ENCODE peak calls at places on chromosomes 12 and 14, in nine cellular contexts. U is epithelial cell of esophagus, X is fibroblast of villous mesenchyme, I is glutamatergic neuron, Q is Calu3, T is AG10803, F is brain microvascular endothelial cell, A is HepG2, Y is left ventricle myocardium inferior. S is an unnamed sample.
A peak's percentile ranks its signal among the peaks of the same experiment; 100 is the strongest.

GRCh38 chr14:84894254-84894653 is 635.7 kb upstream of the FLRT2 start:
- DNase-seq in Q (no peak), A (no peak), I (no peak), T (no peak), Y (no peak), X (no peak), U (no peak), F (no peak), S (no peak)

GRCh38 chr14:38883127-38883526 is 219.9 kb downstream of the SEC23A start:
- DNase-seq in X (no peak), U (no peak), F (no peak), Q (no peak), I (no peak), T (no peak), A (peak; percentile 82), Y (no peak), S (no peak)

GRCh38 chr14:70498191-70498590 is 36.6 kb downstream of the ADAM20 start:
- DNase-seq in I (no peak), A (no peak), T (no peak), X (no peak), U (no peak), Y (no peak), F (no peak), Q (no peak), S (no peak)

GRCh38 chr12:100576311-100577036 is 3.0 kb downstream of the GAS2L3 start:
- DNase-seq in I (no peak), U (peak; percentile 85), X (peak; percentile 95), T (peak; percentile 75), F (peak; percentile 78), Y (no peak), A (no peak), Q (peak; percentile 23), S (no peak)

GRCh38 chr12:124938066-124938465 is 23.6 kb upstream of the UBC start:
- DNase-seq in F (no peak), I (no peak), X (no peak), U (no peak), A (no peak), Q (no peak), Y (no peak), T (no peak), S (no peak)

GRCh38 chr12:67453181-67453580 is 184.0 kb downstream of the CAND1 start:
- DNase-seq in I (no peak), A (no peak), Y (no peak), T (no peak), X (no peak), Q (no peak), F (no peak), U (no peak), S (no peak)

GRCh38 chr12:54300732-54301427 is at the start of gene NFE2:
- DNase-seq in X (peak; percentile 67), Q (peak; percentile 77), U (peak; percentile 85), Y (peak; percentile 37), T (peak; percentile 62), A (peak; percentile 58), I (peak; percentile 80), F (peak; percentile 60), S (peak; percentile 89)

GRCh38 chr12:6273931-6274687 is 36.4 kb upstream of the PLEKHG6 start:
- DNase-seq in I (no peak), A (no peak), Q (no peak), F (no peak), Y (no peak), U (no peak), X (no peak), T (no peak), S (no peak)

GRCh38 chr14:20688167-20688839 is at the start of gene ANG:
- DNase-seq in X (no peak), I (no peak), T (no peak), U (no peak), F (no peak), Q (no peak), A (peak; percentile 58), Y (no peak), S (no peak)

GRCh38 chr14:100868621-100869370 is 34.7 kb downstream of the RTL1 start:
- DNase-seq in X (no peak), A (no peak), U (no peak), T (no peak), Y (peak; percentile 8), F (no peak), Q (no peak), I (peak; percentile 11), S (no peak)

GRCh38 chr12:79531547-79531946 is 159.2 kb downstream of the PAWR start:
- DNase-seq in X (peak; percentile 30), Q (no peak), A (peak; percentile 46), F (peak; percentile 72), I (no peak), T (no peak), U (no peak), Y (no peak), S (no peak)

GRCh38 chr12:124704619-124705018 is 137.2 kb upstream of the NCOR2 start:
- DNase-seq in I (no peak), A (no peak), X (no peak), Q (no peak), F (no peak), U (no peak), T (no peak), Y (no peak), S (no peak)

GRCh38 chr12:12172106-12172511 is 94.7 kb downstream of the LRP6 start:
- DNase-seq in Q (peak; percentile 6), F (peak; percentile 5), A (no peak), X (peak; percentile 69), U (peak; percentile 83), T (peak; percentile 80), Y (no peak), I (no peak), S (no peak)

DNA sequence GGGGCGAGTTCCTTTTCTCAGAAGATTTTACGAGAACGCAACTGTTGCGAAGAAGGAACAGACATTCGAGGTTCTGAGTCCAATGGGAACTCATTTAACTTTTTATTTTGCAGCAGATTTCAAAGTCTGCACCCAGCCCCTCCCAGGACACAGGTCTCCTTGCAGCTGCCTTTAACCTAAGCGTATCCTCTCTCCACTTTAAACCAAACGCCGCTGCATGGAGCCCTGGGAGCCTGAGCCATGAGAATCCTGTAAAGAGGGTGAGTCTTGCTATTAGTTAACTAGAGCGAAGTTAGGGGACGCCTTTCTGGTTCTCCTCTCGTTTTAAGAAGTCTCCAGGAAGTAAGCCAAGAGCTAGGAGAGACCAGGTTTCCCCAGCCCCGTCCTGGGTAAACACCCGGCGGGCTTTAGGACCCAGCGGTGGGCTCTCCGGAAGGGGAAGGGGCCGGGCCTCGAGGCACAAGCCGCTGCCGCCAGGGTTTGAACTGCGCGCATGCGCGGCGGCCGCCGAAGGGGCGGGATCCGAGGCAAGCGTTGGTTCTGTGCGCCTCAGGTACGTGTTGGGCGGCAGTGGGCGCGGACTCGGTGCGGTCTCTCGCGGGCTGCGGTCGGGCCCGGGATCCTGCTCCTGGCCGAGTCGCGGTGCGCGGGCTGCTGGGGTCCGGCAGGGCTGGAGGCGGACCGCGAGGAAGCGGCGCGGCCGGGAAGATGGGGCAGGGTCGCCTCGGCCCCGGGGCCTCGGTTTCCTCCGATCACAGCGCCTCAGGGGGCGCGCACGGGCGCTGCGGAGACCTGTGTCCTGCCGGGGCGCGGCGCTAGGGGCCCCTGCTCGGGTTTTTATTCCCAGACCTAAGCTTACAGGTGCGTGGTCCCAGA is at the start of gene TDP1:
- DNase-seq in I (peak; percentile 99), X (peak; percentile 96), Q (peak; percentile 97), U (peak; percentile 98), T (peak; percentile 92), A (peak; percentile 91), Y (peak; percentile 96), F (peak; percentile 92), S (peak; percentile 98)
- TF ChIP-seq CTCF in I (no peak), X (no peak), Q (peak; percentile 28), U (no peak), T (no peak), A (peak; percentile 42), Y (peak; percentile 18), F (no peak), S (no peak)

DNA sequence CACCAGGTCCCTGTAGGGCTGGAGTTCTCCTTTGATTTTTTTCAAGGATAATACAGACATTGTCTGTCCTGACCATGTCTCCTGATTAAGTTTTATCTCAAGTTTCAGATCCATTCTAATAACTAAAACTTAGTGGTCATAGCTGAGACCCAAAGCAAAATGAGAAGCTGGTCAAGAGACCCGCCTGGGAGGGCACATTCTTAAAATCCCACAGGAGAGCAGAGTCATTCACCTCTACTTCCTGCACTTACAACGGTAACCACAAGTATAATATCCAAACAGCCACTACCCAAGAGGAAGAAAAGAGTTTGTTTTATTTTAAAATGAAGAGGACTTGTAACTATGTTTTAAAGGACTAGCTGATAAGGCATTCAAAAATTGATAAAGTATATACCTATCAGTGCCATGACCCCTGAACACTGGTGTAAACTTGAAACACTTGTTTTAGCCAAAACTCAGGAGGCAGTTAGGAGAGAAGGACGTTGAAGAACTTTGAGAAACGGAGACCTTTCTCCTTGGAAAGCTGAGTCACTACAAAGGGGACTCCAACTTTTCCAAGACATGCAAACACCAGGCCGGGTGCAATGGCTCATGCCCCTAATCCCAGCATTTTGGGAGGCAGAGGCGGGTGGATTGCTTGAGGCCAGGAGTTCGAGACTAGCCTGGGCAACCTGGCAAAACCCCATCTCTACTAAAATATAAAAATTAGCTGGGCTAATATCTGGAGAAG is 478.2 kb downstream of the GLT1D1 start:
- DNase-seq in Y (no peak), I (no peak), Q (no peak), X (no peak), A (no peak), U (no peak), F (no peak), T (no peak), S (no peak)
- TF ChIP-seq CTCF in Y (no peak), I (no peak), Q (no peak), X (no peak), A (no peak), U (no peak), F (no peak), T (no peak), S (no peak)

DNA sequence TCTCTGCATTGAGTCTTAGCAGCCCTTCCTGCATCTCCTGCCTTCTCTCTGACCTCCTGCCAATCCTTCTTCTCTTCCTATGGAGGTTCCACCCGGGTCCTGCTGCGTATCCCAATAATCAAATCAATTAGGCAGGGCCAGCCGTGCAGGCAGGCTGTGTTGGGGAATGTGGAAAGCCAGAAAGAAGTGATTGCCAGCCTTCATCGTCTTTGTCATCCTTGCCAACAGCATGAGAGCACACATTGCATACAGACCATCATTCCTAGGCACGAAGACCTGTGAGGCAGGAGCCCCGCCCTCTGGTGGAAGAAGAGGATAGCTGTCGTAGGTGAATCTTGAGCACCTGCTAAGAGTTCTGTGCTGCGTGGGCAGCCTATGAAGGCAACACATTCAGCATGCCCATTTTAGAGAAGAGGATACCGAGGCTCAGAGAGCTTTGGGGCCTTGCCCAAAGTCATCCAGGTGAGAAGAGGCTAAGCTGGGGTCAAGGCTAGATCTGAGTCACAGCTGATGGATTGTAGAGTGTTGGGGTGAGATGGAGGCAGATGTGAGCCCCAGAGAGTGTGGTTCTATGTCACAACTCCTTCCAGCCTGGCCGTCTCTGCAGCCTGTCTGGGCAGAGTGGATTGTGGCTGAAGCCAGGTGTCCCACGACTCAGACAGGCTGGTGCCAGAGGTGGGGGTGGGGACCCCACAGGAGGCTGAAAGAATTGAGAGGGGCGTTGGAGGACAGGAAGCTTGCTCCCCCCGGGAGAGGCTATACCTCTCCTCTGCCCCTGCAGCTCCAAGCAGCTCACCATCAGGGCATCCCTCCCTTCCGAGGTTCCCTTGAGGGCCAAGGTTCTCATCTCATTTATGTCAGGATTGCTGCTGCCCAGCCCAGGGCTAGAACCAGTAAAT is 12.7 kb downstream of the C14orf132 start:
- DNase-seq in I (no peak), A (peak; percentile 33), U (peak; percentile 10), X (no peak), T (no peak), Y (no peak), Q (peak; percentile 23), F (no peak), S (peak; percentile 54)
- TF ChIP-seq CTCF in I (no peak), A (peak; percentile 57), U (peak; percentile 41), X (peak; percentile 22), T (no peak), Y (no peak), Q (peak; percentile 48), F (peak; percentile 18), S (no peak)

GRCh38 chr14:22748691-22749090 is 17.8 kb upstream of the OXA1L start:
- DNase-seq in I (no peak), Q (no peak), U (no peak), Y (no peak), X (no peak), T (no peak), A (no peak), F (no peak), S (no peak)
- TF ChIP-seq CTCF in I (no peak), Q (no peak), U (no peak), Y (no peak), X (no peak), T (no peak), A (no peak), F (no peak), S (no peak)